ENCODE peak calls at places on chromosomes 13 and 19, in four cellular contexts. B is K562, I is HL-60, H is GM12878. E is an unnamed sample.
A peak's percentile ranks its signal among the peaks of the same experiment; 100 is the strongest.

GRCh38 chr19:18264428-18264827 is 9.8 kb downstream of the IQCN start:
- DNase-seq in B (no peak), I (no peak), H (no peak), E (no peak)

GRCh38 chr13:112248909-112249592 is 127.1 kb upstream of the SPACA7 start:
- DNase-seq in B (no peak), H (no peak), I (no peak), E (no peak)

GRCh38 chr19:29401712-29402421 is 123.9 kb upstream of the VSTM2B start:
- DNase-seq in H (no peak), B (no peak), I (no peak), E (no peak)

GRCh38 chr19:16496613-16496983 is 404 bp downstream of the C19orf44 start:
- DNase-seq in I (no peak), H (no peak), B (no peak), E (no peak)

GRCh38 chr19:54030895-54031586 is 32.7 kb downstream of the VSTM1 start:
- DNase-seq in H (no peak), B (peak; percentile 10), I (no peak), E (no peak)

GRCh38 chr19:7860166-7860901 is 13.9 kb downstream of the PRR36 start:
- DNase-seq in H (no peak), B (no peak), I (no peak), E (no peak)

GRCh38 chr13:38783992-38784875 is 97.4 kb downstream of the FREM2 start:
- DNase-seq in I (no peak), B (no peak), H (no peak), E (no peak)

GRCh38 chr19:12723643-12724426 is at the start of gene TNPO2:
- DNase-seq in B (peak; percentile 70), H (peak; percentile 40), I (peak; percentile 76), E (peak; percentile 69)

GRCh38 chr19:47512183-47512947 is 2.5 kb downstream of the NAPA start:
- DNase-seq in B (no peak), I (no peak), H (no peak), E (no peak)

GRCh38 chr13:111614009-111614408 is 293.6 kb downstream of the TEX29 start:
- DNase-seq in H (no peak), B (no peak), I (no peak), E (no peak)

GRCh38 chr13:73179906-73180305 is 121.1 kb downstream of the KLF5 start:
- DNase-seq in H (no peak), B (no peak), I (no peak), E (no peak)

GRCh38 chr19:10005632-10006334 is 4.5 kb downstream of the COL5A3 start:
- DNase-seq in I (no peak), H (no peak), B (no peak), E (no peak)

GRCh38 chr13:107665926-107666458 is 549.3 kb downstream of the LIG4 start:
- DNase-seq in B (no peak), I (no peak), H (no peak), E (no peak)

GRCh38 chr13:25429466-25429865 is 57.7 kb downstream of the ATP8A2 start:
- DNase-seq in B (no peak), I (no peak), H (no peak), E (no peak)

GRCh38 chr19:1223018-1223855 is 14.6 kb downstream of the CBARP start:
- DNase-seq in B (no peak), H (no peak), I (no peak), E (peak; percentile 88)

GRCh38 chr19:55113570-55114039 is 3.8 kb downstream of the PPP1R12C start:
- DNase-seq in B (peak; percentile 52), I (peak; percentile 42), H (no peak), E (no peak)
- TF ChIP-seq SPI1 in B (no peak), I (no peak), H (no peak), E (no peak)

GRCh38 chr13:110316196-110316595 is 9.1 kb downstream of the COL4A2 start:
- DNase-seq in B (no peak), I (no peak), H (no peak), E (no peak)

GRCh38 chr13:110317496-110318195 is 10.6 kb downstream of the COL4A2 start:
- DNase-seq in H (no peak), I (no peak), B (no peak), E (no peak)

GRCh38 chr13:110319397-110319773 is 12.3 kb downstream of the COL4A2 start:
- DNase-seq in H (no peak), B (no peak), I (no peak), E (no peak)

GRCh38 chr13:110318920-110319319 is 11.8 kb downstream of the COL4A2 start:
- DNase-seq in I (no peak), B (no peak), H (no peak), E (no peak)

GRCh38 chr13:110317093-110317492 is 10.0 kb downstream of the COL4A2 start:
- DNase-seq in B (no peak), H (no peak), I (no peak), E (no peak)
- TF ChIP-seq POLR2AphosphoS5 in B (no peak), H (no peak), I (no peak), E (no peak)

GRCh38 chr13:71396149-71396548 is 470.9 kb downstream of the DACH1 start:
- DNase-seq in H (no peak), B (no peak), I (no peak), E (no peak)

GRCh38 chr13:71395053-71395452 is 472.0 kb downstream of the DACH1 start:
- DNase-seq in H (no peak), I (no peak), B (no peak), E (no peak)
- TF ChIP-seq SPI1 in H (no peak), I (no peak), B (no peak), E (no peak)

GRCh38 chr13:71714802-71715375 is 152.1 kb downstream of the DACH1 start:
- DNase-seq in H (no peak), I (no peak), B (no peak), E (no peak)

GRCh38 chr13:71722206-71722605 is 144.8 kb downstream of the DACH1 start:
- DNase-seq in H (no peak), I (no peak), B (no peak), E (no peak)

GRCh38 chr13:71712988-71713653 is 153.9 kb downstream of the DACH1 start:
- DNase-seq in I (no peak), B (no peak), H (no peak), E (no peak)

GRCh38 chr13:71721117-71721516 is 145.9 kb downstream of the DACH1 start:
- DNase-seq in I (no peak), B (no peak), H (no peak), E (no peak)

GRCh38 chr13:71718931-71719330 is 148.1 kb downstream of the DACH1 start:
- DNase-seq in I (no peak), B (no peak), H (no peak), E (no peak)
- TF ChIP-seq POLR2AphosphoS5 in I (no peak), B (no peak), H (no peak), E (no peak)

DNA sequence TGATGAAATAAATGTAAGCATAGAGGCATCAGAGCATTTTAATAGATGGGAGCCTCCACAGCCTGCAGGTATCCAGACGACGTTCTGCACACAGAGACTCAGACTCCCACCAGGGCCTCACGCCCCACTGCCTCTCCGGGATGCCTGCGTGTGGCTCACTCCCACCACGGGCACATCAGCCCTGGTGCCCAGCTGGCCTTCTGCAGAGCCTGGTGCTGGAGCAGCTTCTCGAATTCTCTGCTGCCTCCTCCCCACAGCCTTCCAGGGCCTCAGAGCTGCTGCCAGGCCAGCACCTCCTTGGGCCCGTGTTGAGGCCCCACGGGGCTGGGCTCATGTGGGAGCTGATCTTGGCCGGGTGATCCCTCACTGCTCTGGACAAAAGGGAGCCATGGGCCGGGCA is 90.9 kb downstream of the KDM4B start:
- DNase-seq in B (no peak), H (no peak), I (no peak), E (no peak)
- TF ChIP-seq SPI1 in B (no peak), H (no peak), I (no peak), E (no peak)

DNA sequence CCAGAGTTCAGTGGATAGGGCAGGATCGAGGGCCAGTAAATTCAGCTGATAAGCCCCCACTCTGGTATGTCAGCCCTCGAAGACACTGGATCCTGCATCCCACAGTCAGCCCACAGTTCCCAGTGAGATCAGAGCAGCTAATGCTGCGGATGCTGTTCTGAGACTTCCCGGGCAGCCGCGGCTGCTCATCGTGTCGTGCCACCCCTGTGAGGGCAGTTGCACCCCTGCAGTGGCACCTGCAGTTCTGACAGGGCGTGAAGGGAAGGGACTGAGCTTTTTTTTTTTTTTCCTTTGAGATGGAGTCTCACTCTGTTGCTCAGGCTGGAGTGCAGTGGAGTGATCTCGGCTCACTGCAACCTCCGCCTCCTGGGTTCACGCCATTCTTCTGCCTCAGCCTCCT is 7.5 kb upstream of the EPN1 start:
- DNase-seq in B (no peak), I (no peak), H (no peak), E (no peak)
- TF ChIP-seq POLR2AphosphoS5 in B (no peak), I (no peak), H (no peak), E (no peak)

GRCh38 chr13:65965496-65965895 is 1264.6 kb downstream of the PCDH9 start:
- DNase-seq in H (no peak), I (peak; percentile 51), B (no peak), E (no peak)

GRCh38 chr13:65964672-65965071 is 1265.5 kb downstream of the PCDH9 start:
- DNase-seq in B (no peak), I (no peak), H (no peak), E (no peak)

GRCh38 chr13:65971541-65971940 is 1258.6 kb downstream of the PCDH9 start:
- DNase-seq in I (no peak), H (no peak), B (no peak), E (no peak)

DNA sequence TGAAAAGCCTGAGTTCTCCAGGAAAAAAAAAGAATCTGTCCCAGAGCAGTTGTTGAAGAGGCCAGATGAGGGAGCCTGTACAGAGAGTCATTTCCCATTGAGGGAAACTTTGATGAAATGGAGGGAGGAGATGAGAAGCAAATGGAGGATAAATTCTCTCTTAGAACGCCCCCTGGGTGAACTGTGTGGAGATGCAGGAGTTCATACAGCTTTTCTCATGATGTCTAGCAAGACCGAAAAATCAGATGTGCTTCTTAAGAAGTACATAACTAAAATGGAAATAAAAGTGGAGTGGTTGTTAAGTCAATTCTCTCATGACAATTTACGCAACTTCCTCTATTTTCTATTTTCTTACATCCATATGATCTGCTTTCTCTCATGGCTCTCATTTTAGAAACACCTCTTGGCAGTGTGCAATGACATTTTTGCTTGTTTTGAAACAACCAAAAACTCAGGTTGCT is 1263.1 kb downstream of the PCDH9 start:
- DNase-seq in H (no peak), I (peak; percentile 44), B (no peak), E (no peak)
- TF ChIP-seq SPI1 in H (no peak), I (peak; percentile 50), B (no peak), E (no peak)

DNA sequence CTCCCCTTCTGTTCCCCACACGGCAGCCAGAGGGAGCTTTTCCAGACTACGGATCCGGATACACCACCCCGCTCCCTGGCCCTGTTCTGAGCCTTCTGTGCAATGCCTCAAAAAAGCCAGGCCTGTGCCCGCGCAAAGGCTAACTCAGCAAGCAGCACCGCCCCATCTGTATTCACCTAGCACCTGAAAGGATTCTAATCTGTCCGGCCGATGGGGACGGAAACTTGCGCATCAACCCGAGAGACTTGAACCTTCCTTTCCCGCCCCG is 589 bp downstream of the ZBTB45 start:
- DNase-seq in B (peak; percentile 64), H (no peak), I (peak; percentile 51), E (no peak)
- TF ChIP-seq POLR2AphosphoS5 in B (no peak), H (no peak), I (peak; percentile 15), E (no peak)